ENCODE peak calls at places on chromosomes 6 and 20, in five cellular contexts. W is tibial artery; I is psoas muscle; A is left lung; Q is naive thymus-derived CD4-positive, alpha-beta T cell. U is an unnamed sample.

GRCh38 chr6:63441266-63441956 is 121.6 kb upstream of the LGSN start:
- DNase-seq in A (no peak), I (no peak), W (no peak), Q (peak; percentile 3), U (no peak)

GRCh38 chr6:169363590-169363989 is 109.9 kb upstream of the THBS2 start:
- DNase-seq in I (no peak), A (peak; percentile 45), W (peak; percentile 70), Q (no peak), U (no peak)

GRCh38 chr6:118709859-118710350 is 58.5 kb upstream of the CEP85L start:
- DNase-seq in I (no peak), Q (peak; percentile 87), A (no peak), W (no peak), U (no peak)

GRCh38 chr6:26311385-26312095 is 53.5 kb upstream of the BTN3A2 start:
- DNase-seq in Q (peak; percentile 79), I (no peak), A (no peak), W (no peak), U (no peak)

GRCh38 chr20:59824711-59825562 is 108.5 kb downstream of the SYCP2 start:
- DNase-seq in W (no peak), I (no peak), A (no peak), Q (no peak), U (no peak)

GRCh38 chr6:120558294-120558693 is 776.0 kb downstream of the TBC1D32 start:
- DNase-seq in I (no peak), Q (no peak), A (no peak), W (no peak), U (no peak)

GRCh38 chr6:149328083-149328482 is 10.6 kb downstream of the TAB2 start:
- DNase-seq in I (no peak), A (no peak), Q (no peak), W (no peak), U (no peak)

GRCh38 chr6:154370545-154370944 is 13.9 kb upstream of the IPCEF1 start:
- DNase-seq in A (no peak), W (no peak), I (no peak), Q (peak; percentile 34), U (no peak)

GRCh38 chr6:105184921-105185320 is 5.1 kb upstream of the POPDC3 start:
- DNase-seq in Q (no peak), A (no peak), W (no peak), I (no peak), U (no peak)

GRCh38 chr6:20706293-20707165 is 172.3 kb downstream of the CDKAL1 start:
- DNase-seq in W (no peak), Q (no peak), A (no peak), I (no peak), U (no peak)

GRCh38 chr6:41439524-41440418 is 104.4 kb downstream of the NCR2 start:
- DNase-seq in Q (no peak), W (no peak), I (no peak), A (no peak), U (no peak)

GRCh38 chr6:106279179-106279578 is 46.4 kb downstream of the ATG5 start:
- DNase-seq in A (no peak), I (no peak), Q (no peak), W (no peak), U (no peak)

GRCh38 chr6:90584636-90585255 is 2.1 kb downstream of the MAP3K7 start:
- DNase-seq in W (no peak), I (no peak), Q (no peak), A (no peak), U (no peak)

GRCh38 chr6:42026540-42026939 is 23.8 kb upstream of the TAF8 start:
- DNase-seq in Q (no peak), W (no peak), A (no peak), I (no peak), U (no peak)

GRCh38 chr6:32852844-32853540 is 512 bp downstream of the TAP1 start:
- DNase-seq in Q (peak; percentile 52), A (peak; percentile 87), I (peak; percentile 68), W (peak; percentile 79), U (peak; percentile 80)

GRCh38 chr6:168232989-168233874 is 86.3 kb downstream of the DACT2 start:
- DNase-seq in Q (no peak), I (no peak), A (no peak), W (no peak), U (no peak)

GRCh38 chr6:150573041-150573681 is 26.5 kb upstream of the PLEKHG1 start:
- DNase-seq in W (no peak), Q (no peak), A (no peak), I (no peak), U (no peak)

GRCh38 chr6:56899311-56899710 is 55.6 kb upstream of the BEND6 start:
- DNase-seq in W (no peak), I (no peak), Q (no peak), A (no peak), U (peak; percentile 67)

GRCh38 chr6:73630401-73630800 is 23.4 kb downstream of the SLC17A5 start:
- DNase-seq in A (no peak), I (no peak), Q (no peak), W (no peak), U (no peak)

GRCh38 chr6:51550243-51550642 is 537.2 kb downstream of the PKHD1 start:
- DNase-seq in Q (no peak), I (no peak), W (no peak), A (no peak), U (no peak)

GRCh38 chr6:115798229-115798628 is 262.5 kb downstream of the FRK start:
- DNase-seq in Q (no peak), A (no peak), I (no peak), W (no peak), U (no peak)

GRCh38 chr6:158649289-158650143 is at the start of gene SYTL3:
- DNase-seq in I (peak; percentile 66), A (peak; percentile 86), Q (peak; percentile 93), W (peak; percentile 76), U (peak; percentile 70)

GRCh38 chr6:5302220-5302946 is 41.1 kb downstream of the FARS2 start:
- DNase-seq in W (no peak), I (no peak), A (no peak), Q (no peak), U (no peak)

GRCh38 chr20:37316775-37317170 is 27.3 kb downstream of the MANBAL start:
- DNase-seq in I (no peak), A (no peak), Q (no peak), W (no peak), U (peak; percentile 46)

GRCh38 chr20:37316116-37316774 is 26.8 kb downstream of the MANBAL start:
- DNase-seq in Q (peak; percentile 45), A (no peak), W (no peak), I (no peak), U (no peak)

GRCh38 chr20:37319120-37319717 is 26.7 kb upstream of the SRC start:
- DNase-seq in Q (no peak), A (no peak), I (no peak), W (no peak), U (no peak)

GRCh38 chr20:37317316-37317715 is 27.9 kb downstream of the MANBAL start:
- DNase-seq in Q (no peak), A (no peak), W (peak; percentile 46), I (no peak), U (no peak)

DNA sequence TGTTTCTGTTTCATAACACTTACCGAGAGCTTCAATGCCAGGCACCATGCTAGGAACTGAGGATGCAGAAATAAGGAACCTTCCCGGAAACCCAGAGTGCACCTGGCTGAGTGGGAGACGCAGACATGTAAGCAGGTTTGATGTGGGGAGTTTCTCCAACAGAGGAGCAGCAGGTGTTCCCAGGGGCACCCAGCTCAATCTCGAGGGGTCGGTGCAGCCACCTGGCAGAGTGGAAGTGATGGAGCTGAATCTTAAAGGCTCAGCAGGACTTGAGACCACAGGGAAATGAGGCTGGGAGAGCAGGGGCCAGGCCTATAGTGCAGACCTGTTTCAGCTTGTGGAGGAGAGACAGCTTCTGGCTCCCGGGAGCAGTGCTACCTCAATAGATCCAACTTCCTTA is 27.9 kb upstream of the SRC start:
- DNase-seq in W (peak; percentile 51), A (no peak), I (no peak), Q (no peak), U (no peak)
- H3K4me1 ChIP-seq in W (peaks cover 33% of the 10 kb centered on the region), A (peaks cover 23% of the 10 kb centered on the region), I (peaks cover 8% of the 10 kb centered on the region), Q (no peaks in the 10 kb centered on the region), U (peaks cover 43% of the 10 kb centered on the region)

GRCh38 chr6:30862156-30862875 is 22.0 kb upstream of the DDR1 start:
- DNase-seq in I (no peak), W (no peak), A (no peak), Q (no peak), U (no peak)

GRCh38 chr6:30854641-30855040 is 29.7 kb upstream of the DDR1 start:
- DNase-seq in A (no peak), I (no peak), Q (no peak), W (no peak), U (no peak)

GRCh38 chr6:30855429-30856069 is 28.8 kb upstream of the DDR1 start:
- DNase-seq in Q (no peak), A (no peak), I (no peak), W (no peak), U (no peak)

GRCh38 chr6:30861257-30862048 is 22.9 kb upstream of the DDR1 start:
- DNase-seq in W (no peak), A (no peak), Q (no peak), I (no peak), U (no peak)

DNA sequence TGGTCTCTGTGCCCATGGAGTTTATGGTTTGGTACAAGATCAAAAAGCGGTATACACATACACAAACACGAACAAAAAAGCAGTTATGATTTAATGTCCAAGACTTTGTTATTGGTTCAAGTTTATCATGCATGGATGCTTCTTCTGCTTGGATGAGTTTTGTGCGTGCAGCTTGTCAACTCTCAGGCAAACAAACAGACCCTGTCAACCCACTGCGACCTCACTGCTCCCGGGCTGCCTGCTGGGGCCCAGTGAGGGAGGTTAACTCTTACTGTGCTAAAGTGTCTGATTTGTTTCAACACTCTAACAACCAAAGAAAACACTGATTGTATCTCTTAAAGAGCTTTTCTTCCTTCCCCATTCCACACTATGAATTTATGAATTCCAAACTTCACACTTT is 26.8 kb upstream of the DDR1 start:
- DNase-seq in I (no peak), W (no peak), A (no peak), Q (no peak), U (no peak)
- H3K9me3 ChIP-seq in I (no peaks in the 10 kb centered on the region), W (no peaks in the 10 kb centered on the region), A (no peaks in the 10 kb centered on the region), Q (no peaks in the 10 kb centered on the region), U (no peaks in the 10 kb centered on the region)

DNA sequence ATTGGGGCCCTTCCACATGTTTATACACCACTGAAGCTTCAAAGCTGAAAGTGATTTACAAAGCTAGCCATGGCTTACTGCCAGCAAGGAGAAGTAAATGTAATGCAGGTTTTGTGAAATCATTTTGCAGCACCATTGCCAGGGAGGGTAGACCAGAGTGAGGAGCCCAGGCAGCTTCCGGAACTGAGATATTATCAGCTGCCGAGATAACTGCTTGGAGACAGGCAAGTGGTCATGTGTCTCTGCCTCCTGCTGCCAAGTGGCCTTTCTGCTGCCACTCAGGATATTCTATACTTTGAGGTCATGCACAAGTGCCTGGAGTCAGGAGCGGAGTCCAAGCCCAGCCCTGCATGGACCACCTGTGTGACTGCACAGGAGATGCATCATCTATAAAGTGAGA is 160.2 kb downstream of the SYNDIG1 start:
- DNase-seq in I (no peak), A (no peak), W (no peak), Q (no peak), U (no peak)
- H3K4me3 ChIP-seq in I (no peak overlapping the region), A (no peak overlapping the region), W (no peak overlapping the region), Q (no peak overlapping the region), U (no peak overlapping the region)

DNA sequence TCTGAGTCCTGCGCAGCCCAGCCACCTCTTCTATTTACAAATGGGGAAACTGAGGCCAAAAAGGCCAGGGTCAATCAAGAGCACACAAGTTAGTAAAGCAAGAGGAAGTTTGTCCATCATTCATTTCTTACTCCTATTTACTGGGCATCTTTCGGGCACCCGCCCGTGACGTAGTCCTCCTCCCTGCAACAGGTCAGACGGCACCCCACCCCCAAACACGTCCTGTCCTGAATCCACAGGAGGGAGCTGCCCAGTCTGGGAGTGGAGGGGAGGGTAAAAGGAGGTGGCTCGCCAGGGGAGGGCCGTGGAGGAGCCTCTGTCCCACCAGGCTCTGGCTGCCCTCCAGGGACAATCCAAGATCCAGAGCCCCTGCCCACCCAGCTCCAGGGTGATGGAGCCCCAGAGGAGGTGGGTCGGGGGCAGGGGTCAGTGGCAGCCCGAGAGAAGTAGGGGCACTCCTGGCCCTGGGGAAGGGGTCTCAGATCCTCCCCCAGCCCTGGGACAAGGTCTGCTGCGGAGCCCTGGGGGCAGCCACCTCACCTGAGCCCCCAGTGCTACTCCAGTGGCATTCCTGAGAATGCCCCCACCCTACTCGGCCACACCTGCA is 2.5 kb upstream of the LAMA5 start:
- DNase-seq in I (no peak), Q (no peak), A (no peak), W (no peak), U (no peak)
- H3K4me1 ChIP-seq in I (peaks cover 51% of the 10 kb centered on the region), Q (no peaks in the 10 kb centered on the region), A (peaks cover 71% of the 10 kb centered on the region), W (peaks cover 79% of the 10 kb centered on the region), U (peaks cover 75% of the 10 kb centered on the region)

U was measured in sigmoid colon.